ENCODE peak calls at places on chromosomes 2 and 18, in six cellular contexts. Q, S, Z, F, J and P are unnamed samples. For H3K4me1, the result is how much of the 10 kb centered on the place peaks cover.

GRCh38 chr2:73156539-73157124 is 43.9 kb upstream of the RAB11FIP5 start:
- DNase-seq in Q (peak), J (peak), F (peak), S (peak), Z (peak), P (peak)

GRCh38 chr18:11529081-11529480 is 80.3 kb upstream of the SLC35G4 start:
- DNase-seq in J (no peak), S (no peak), F (no peak), Q (no peak), Z (no peak), P (no peak)

GRCh38 chr2:172743143-172743542 is 7.5 kb downstream of the RAPGEF4 start:
- DNase-seq in Z (no peak), S (no peak), F (no peak), J (no peak), Q (no peak), P (peak)

GRCh38 chr2:240655931-240656886 is 26.5 kb downstream of the AQP12B start:
- DNase-seq in Q (no peak), Z (no peak), S (no peak), J (no peak), F (no peak), P (no peak)

GRCh38 chr2:135103843-135104242 is 51.8 kb downstream of the RAB3GAP1 start:
- DNase-seq in S (no peak), Q (no peak), Z (no peak), J (no peak), F (no peak), P (no peak)

GRCh38 chr18:24734058-24734457 is 273.6 kb downstream of the HRH4 start:
- DNase-seq in S (no peak), J (no peak), Q (no peak), F (peak), Z (peak), P (no peak)

GRCh38 chr2:156182132-156182531 is 150.4 kb downstream of the NR4A2 start:
- DNase-seq in S (peak), F (no peak), J (no peak), Z (no peak), Q (no peak), P (no peak)

GRCh38 chr2:195121341-195121740 is 535.7 kb upstream of the SLC39A10 start:
- DNase-seq in Z (no peak), S (no peak), F (no peak), J (no peak), Q (no peak), P (no peak)

GRCh38 chr2:39734451-39734850 is 44.6 kb downstream of the THUMPD2 start:
- DNase-seq in S (no peak), Q (no peak), J (no peak), F (no peak), Z (no peak), P (no peak)

GRCh38 chr2:94870392-94871225 is 621 bp upstream of the TEKT4 start:
- DNase-seq in Z (peak), S (no peak), Q (no peak), J (no peak), F (peak), P (no peak)

GRCh38 chr18:44341759-44342158 is 338.9 kb upstream of the SETBP1 start:
- DNase-seq in Z (no peak), Q (no peak), S (no peak), F (no peak), J (no peak), P (no peak)

GRCh38 chr2:132670961-132671781 is 1.2 kb upstream of the LYPD1 start:
- DNase-seq in S (peak), J (no peak), F (peak), Q (peak), Z (no peak), P (peak)

GRCh38 chr18:49591271-49591670 is 29.4 kb downstream of the LIPG start:
- DNase-seq in F (no peak), J (no peak), Q (no peak), Z (no peak), S (no peak), P (no peak)

GRCh38 chr18:38369772-38370690 is 804.4 kb upstream of the CELF4 start:
- DNase-seq in Z (no peak), F (no peak), Q (no peak), J (no peak), S (no peak), P (no peak)

GRCh38 chr18:59268127-59268721 is 5.0 kb downstream of the RAX start:
- DNase-seq in J (no peak), S (no peak), Z (no peak), Q (no peak), F (peak), P (no peak)
- H3K4me1 ChIP-seq in J (under half), S (under half), Z (under half), Q (under half), F (under half), P (under half)

GRCh38 chr2:96305091-96305978 is at the start of gene SNRNP200:
- DNase-seq in F (peak), Q (peak), J (peak), S (peak), Z (peak), P (peak)

GRCh38 chr2:96304606-96305005 is 740 bp downstream of the SNRNP200 start:
- DNase-seq in S (no peak), F (peak), Q (no peak), Z (no peak), J (no peak), P (no peak)

GRCh38 chr2:96308248-96308647 is 2.9 kb upstream of the SNRNP200 start:
- DNase-seq in Q (no peak), S (no peak), F (no peak), Z (peak), J (no peak), P (no peak)

GRCh38 chr2:96305979-96306308 is 598 bp upstream of the SNRNP200 start:
- DNase-seq in Z (peak), S (no peak), J (no peak), Q (no peak), F (peak), P (no peak)

DNA sequence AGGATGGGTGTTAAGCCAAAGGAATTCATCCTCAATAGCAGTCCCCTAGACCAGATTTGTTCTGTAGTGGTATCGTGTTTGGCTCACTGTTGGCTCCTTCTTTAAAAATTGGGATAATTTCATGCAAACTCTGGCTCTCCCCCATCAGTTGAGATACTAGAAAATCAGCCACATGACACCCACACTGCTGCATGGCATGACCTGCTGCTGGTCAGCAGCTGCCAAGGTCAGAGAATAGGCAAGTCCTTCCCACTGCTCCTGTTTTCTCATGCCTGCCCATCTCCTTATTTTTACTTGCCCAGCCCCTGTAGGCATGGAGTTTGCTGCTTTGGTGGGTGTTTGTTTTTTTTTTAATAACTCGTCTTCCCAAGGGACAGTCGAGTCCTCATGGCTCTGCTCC is 1.0 kb upstream of the SNRNP200 start:
- DNase-seq in Q (no peak), F (no peak), J (no peak), Z (no peak), S (no peak), P (no peak)
- TF ChIP-seq MAX in Q (no peak), F (no peak), J (no peak), Z (no peak), S (no peak), P (no peak)

GRCh38 chr2:217977840-217978535 is 24.8 kb downstream of the TNS1 start:
- DNase-seq in S (no peak), F (no peak), Q (no peak), Z (no peak), J (no peak), P (no peak)
- H3K4me1 ChIP-seq in S (under half), F (under half), Q (under half), Z (under half), J (under half), P (under half)

GRCh38 chr2:42708196-42708595 is 55.7 kb downstream of the OXER1 start:
- DNase-seq in F (no peak), Q (no peak), J (no peak), Z (no peak), S (no peak), P (no peak)
- TF ChIP-seq MAX in F (no peak), Q (no peak), J (no peak), Z (no peak), S (no peak), P (no peak)

DNA sequence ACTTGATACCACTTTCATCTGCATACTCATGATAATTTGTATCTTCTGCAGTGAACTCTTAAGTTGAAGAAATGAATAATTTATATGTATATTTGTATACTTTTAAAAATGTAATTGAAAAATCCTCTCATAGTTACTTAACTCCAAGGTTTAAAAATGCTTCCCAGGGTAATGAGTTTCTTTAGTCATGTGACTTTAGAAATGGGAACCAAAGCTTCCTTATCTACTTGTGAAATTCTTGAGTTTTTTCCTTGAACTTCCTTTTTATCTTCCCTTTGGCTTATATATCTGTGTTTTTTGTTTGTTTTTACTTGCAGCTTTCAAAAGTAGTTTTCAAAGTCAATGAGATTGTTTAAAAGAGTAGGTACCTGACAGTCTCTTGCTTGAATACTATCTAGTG is 4.5 kb downstream of the CFLAR start:
- DNase-seq in S (no peak), F (no peak), Q (no peak), J (no peak), Z (no peak), P (no peak)
- H3K4me1 ChIP-seq in S (half or more), F (under half), Q (half or more), J (under half), Z (under half), P (half or more)

GRCh38 chr2:137262600-137262999 is 497.3 kb downstream of the THSD7B start:
- DNase-seq in S (no peak), F (no peak), Q (no peak), Z (no peak), J (peak), P (no peak)
- TF ChIP-seq MAX in S (no peak), F (no peak), Q (no peak), Z (no peak), J (no peak), P (no peak)

GRCh38 chr2:217463402-217464075 is 539.3 kb downstream of the TNS1 start:
- DNase-seq in J (no peak), F (no peak), Z (no peak), S (no peak), Q (no peak), P (no peak)
- H3K4me1 ChIP-seq in J (under half), F (under half), Z (under half), S (under half), Q (under half), P (under half)

GRCh38 chr2:178882666-178883440 is 75.6 kb upstream of the TTN start:
- DNase-seq in Q (no peak), Z (no peak), J (no peak), S (no peak), F (no peak), P (peak)
- TF ChIP-seq MAX in Q (no peak), Z (no peak), J (no peak), S (no peak), F (no peak), P (no peak)